ENCODE peak calls at places on chromosomes 6 and 20, in nine cellular contexts. One of them, this sample, is unnamed.

GRCh38 chr6:38997128-38997761 is 51.3 kb upstream of the GLP1R start:
- DNase-seq in brain microvascular endothelial cell: peak; percentile 25
- DNase-seq in pons: no peak
- DNase-seq in tibial artery: no peak
- DNase-seq in Ammon's horn: no peak
- DNase-seq in lower leg skin: no peak
- DNase-seq in activated CD4-positive, alpha-beta T cell treated with anti-CD3 and anti-CD28 coated beads, Interleukin-2, amount 50 U/mL, for 4 hours: peak; percentile 31
- DNase-seq in fibroblast of villous mesenchyme: peak; percentile 22
- DNase-seq in cardiac muscle cell: peak; percentile 45
- DNase-seq in this sample: peak; percentile 54

GRCh38 chr6:48610846-48611245 is 499.8 kb upstream of the PTCHD4 start:
- DNase-seq in brain microvascular endothelial cell: no peak
- DNase-seq in pons: no peak
- DNase-seq in tibial artery: no peak
- DNase-seq in Ammon's horn: no peak
- DNase-seq in lower leg skin: no peak
- DNase-seq in activated CD4-positive, alpha-beta T cell treated with anti-CD3 and anti-CD28 coated beads, Interleukin-2, amount 50 U/mL, for 4 hours: no peak
- DNase-seq in fibroblast of villous mesenchyme: no peak
- DNase-seq in cardiac muscle cell: peak; percentile 20
- DNase-seq in this sample: peak; percentile 26

GRCh38 chr6:77463881-77464867 is 883 bp upstream of the HTR1B start:
- DNase-seq in brain microvascular endothelial cell: no peak
- DNase-seq in pons: no peak
- DNase-seq in tibial artery: no peak
- DNase-seq in Ammon's horn: no peak
- DNase-seq in lower leg skin: peak; percentile 79
- DNase-seq in activated CD4-positive, alpha-beta T cell treated with anti-CD3 and anti-CD28 coated beads, Interleukin-2, amount 50 U/mL, for 4 hours: no peak
- DNase-seq in fibroblast of villous mesenchyme: peak; percentile 48
- DNase-seq in cardiac muscle cell: no peak
- DNase-seq in this sample: peak; percentile 34

GRCh38 chr6:134936927-134937326 is 13.0 kb downstream of the ALDH8A1 start:
- DNase-seq in brain microvascular endothelial cell: no peak
- DNase-seq in pons: no peak
- DNase-seq in tibial artery: no peak
- DNase-seq in Ammon's horn: no peak
- DNase-seq in lower leg skin: peak; percentile 43
- DNase-seq in activated CD4-positive, alpha-beta T cell treated with anti-CD3 and anti-CD28 coated beads, Interleukin-2, amount 50 U/mL, for 4 hours: no peak
- DNase-seq in fibroblast of villous mesenchyme: peak; percentile 36
- DNase-seq in cardiac muscle cell: peak; percentile 57
- DNase-seq in this sample: no peak

GRCh38 chr6:125393449-125393858 is 91.7 kb upstream of the HDDC2 start:
- DNase-seq in brain microvascular endothelial cell: no peak
- DNase-seq in pons: no peak
- DNase-seq in tibial artery: no peak
- DNase-seq in Ammon's horn: no peak
- DNase-seq in lower leg skin: no peak
- DNase-seq in activated CD4-positive, alpha-beta T cell treated with anti-CD3 and anti-CD28 coated beads, Interleukin-2, amount 50 U/mL, for 4 hours: no peak
- DNase-seq in fibroblast of villous mesenchyme: no peak
- DNase-seq in cardiac muscle cell: no peak
- DNase-seq in this sample: peak; percentile 86

GRCh38 chr20:20518263-20518662 is 150.4 kb downstream of the INSM1 start:
- DNase-seq in brain microvascular endothelial cell: no peak
- DNase-seq in pons: no peak
- DNase-seq in tibial artery: no peak
- DNase-seq in Ammon's horn: no peak
- DNase-seq in lower leg skin: no peak
- DNase-seq in activated CD4-positive, alpha-beta T cell treated with anti-CD3 and anti-CD28 coated beads, Interleukin-2, amount 50 U/mL, for 4 hours: no peak
- DNase-seq in fibroblast of villous mesenchyme: no peak
- DNase-seq in cardiac muscle cell: no peak
- DNase-seq in this sample: no peak

GRCh38 chr6:7979831-7980230 is 69.2 kb upstream of the TXNDC5 start:
- DNase-seq in brain microvascular endothelial cell: no peak
- DNase-seq in pons: no peak
- DNase-seq in tibial artery: no peak
- DNase-seq in Ammon's horn: no peak
- DNase-seq in lower leg skin: no peak
- DNase-seq in activated CD4-positive, alpha-beta T cell treated with anti-CD3 and anti-CD28 coated beads, Interleukin-2, amount 50 U/mL, for 4 hours: no peak
- DNase-seq in fibroblast of villous mesenchyme: peak; percentile 53
- DNase-seq in cardiac muscle cell: no peak
- DNase-seq in this sample: no peak

GRCh38 chr20:719816-720215 is 44.2 kb upstream of the SCRT2 start:
- DNase-seq in brain microvascular endothelial cell: no peak
- DNase-seq in pons: no peak
- DNase-seq in tibial artery: no peak
- DNase-seq in Ammon's horn: no peak
- DNase-seq in lower leg skin: no peak
- DNase-seq in activated CD4-positive, alpha-beta T cell treated with anti-CD3 and anti-CD28 coated beads, Interleukin-2, amount 50 U/mL, for 4 hours: no peak
- DNase-seq in fibroblast of villous mesenchyme: no peak
- DNase-seq in cardiac muscle cell: peak; percentile 13
- DNase-seq in this sample: no peak

GRCh38 chr6:116220172-116220571 is 33.7 kb downstream of the TSPYL4 start:
- DNase-seq in brain microvascular endothelial cell: no peak
- DNase-seq in pons: peak; percentile 86
- DNase-seq in tibial artery: no peak
- DNase-seq in Ammon's horn: peak; percentile 85
- DNase-seq in lower leg skin: no peak
- DNase-seq in activated CD4-positive, alpha-beta T cell treated with anti-CD3 and anti-CD28 coated beads, Interleukin-2, amount 50 U/mL, for 4 hours: no peak
- DNase-seq in fibroblast of villous mesenchyme: peak; percentile 22
- DNase-seq in cardiac muscle cell: peak; percentile 18
- DNase-seq in this sample: peak; percentile 47

GRCh38 chr6:27545271-27546046 is 72.6 kb upstream of the ZNF184 start:
- DNase-seq in brain microvascular endothelial cell: peak; percentile 91
- DNase-seq in pons: no peak
- DNase-seq in tibial artery: no peak
- DNase-seq in Ammon's horn: no peak
- DNase-seq in lower leg skin: no peak
- DNase-seq in activated CD4-positive, alpha-beta T cell treated with anti-CD3 and anti-CD28 coated beads, Interleukin-2, amount 50 U/mL, for 4 hours: no peak
- DNase-seq in fibroblast of villous mesenchyme: peak; percentile 41
- DNase-seq in cardiac muscle cell: peak; percentile 66
- DNase-seq in this sample: peak; percentile 92

GRCh38 chr6:99434702-99435530 is 9.8 kb upstream of the PNISR start:
- DNase-seq in brain microvascular endothelial cell: no peak
- DNase-seq in pons: no peak
- DNase-seq in tibial artery: no peak
- DNase-seq in Ammon's horn: peak; percentile 15
- DNase-seq in lower leg skin: no peak
- DNase-seq in activated CD4-positive, alpha-beta T cell treated with anti-CD3 and anti-CD28 coated beads, Interleukin-2, amount 50 U/mL, for 4 hours: no peak
- DNase-seq in fibroblast of villous mesenchyme: peak; percentile 46
- DNase-seq in cardiac muscle cell: peak; percentile 51
- DNase-seq in this sample: peak; percentile 55

GRCh38 chr6:106870824-106871300 is 103.7 kb downstream of the CD24 start:
- DNase-seq in brain microvascular endothelial cell: no peak
- DNase-seq in pons: no peak
- DNase-seq in tibial artery: no peak
- DNase-seq in Ammon's horn: no peak
- DNase-seq in lower leg skin: no peak
- DNase-seq in activated CD4-positive, alpha-beta T cell treated with anti-CD3 and anti-CD28 coated beads, Interleukin-2, amount 50 U/mL, for 4 hours: no peak
- DNase-seq in fibroblast of villous mesenchyme: no peak
- DNase-seq in cardiac muscle cell: no peak
- DNase-seq in this sample: no peak

GRCh38 chr20:43914697-43915208 is at the start of gene TOX2:
- DNase-seq in brain microvascular endothelial cell: no peak
- DNase-seq in pons: no peak
- DNase-seq in tibial artery: no peak
- DNase-seq in Ammon's horn: no peak
- DNase-seq in lower leg skin: peak; percentile 80
- DNase-seq in activated CD4-positive, alpha-beta T cell treated with anti-CD3 and anti-CD28 coated beads, Interleukin-2, amount 50 U/mL, for 4 hours: peak; percentile 33
- DNase-seq in fibroblast of villous mesenchyme: peak; percentile 54
- DNase-seq in cardiac muscle cell: peak; percentile 69
- DNase-seq in this sample: no peak

GRCh38 chr6:114449659-114450058 is 106.8 kb upstream of the HS3ST5 start:
- DNase-seq in brain microvascular endothelial cell: no peak
- DNase-seq in pons: no peak
- DNase-seq in tibial artery: no peak
- DNase-seq in Ammon's horn: no peak
- DNase-seq in lower leg skin: no peak
- DNase-seq in activated CD4-positive, alpha-beta T cell treated with anti-CD3 and anti-CD28 coated beads, Interleukin-2, amount 50 U/mL, for 4 hours: no peak
- DNase-seq in fibroblast of villous mesenchyme: no peak
- DNase-seq in cardiac muscle cell: no peak
- DNase-seq in this sample: no peak

GRCh38 chr6:112234596-112234995 is 19.8 kb downstream of the LAMA4 start:
- DNase-seq in brain microvascular endothelial cell: no peak
- DNase-seq in pons: no peak
- DNase-seq in tibial artery: no peak
- DNase-seq in Ammon's horn: no peak
- DNase-seq in lower leg skin: no peak
- DNase-seq in activated CD4-positive, alpha-beta T cell treated with anti-CD3 and anti-CD28 coated beads, Interleukin-2, amount 50 U/mL, for 4 hours: no peak
- DNase-seq in fibroblast of villous mesenchyme: peak; percentile 60
- DNase-seq in cardiac muscle cell: peak; percentile 72
- DNase-seq in this sample: no peak

GRCh38 chr6:165820407-165820806 is 157.4 kb upstream of the PDE10A start:
- DNase-seq in brain microvascular endothelial cell: no peak
- DNase-seq in pons: no peak
- DNase-seq in tibial artery: no peak
- DNase-seq in Ammon's horn: no peak
- DNase-seq in lower leg skin: no peak
- DNase-seq in activated CD4-positive, alpha-beta T cell treated with anti-CD3 and anti-CD28 coated beads, Interleukin-2, amount 50 U/mL, for 4 hours: no peak
- DNase-seq in fibroblast of villous mesenchyme: no peak
- DNase-seq in cardiac muscle cell: no peak
- DNase-seq in this sample: no peak

GRCh38 chr6:36350082-36350481 is 13.4 kb upstream of the BNIP5 start:
- DNase-seq in brain microvascular endothelial cell: peak; percentile 59
- DNase-seq in pons: no peak
- DNase-seq in tibial artery: no peak
- DNase-seq in Ammon's horn: no peak
- DNase-seq in lower leg skin: no peak
- DNase-seq in activated CD4-positive, alpha-beta T cell treated with anti-CD3 and anti-CD28 coated beads, Interleukin-2, amount 50 U/mL, for 4 hours: no peak
- DNase-seq in fibroblast of villous mesenchyme: no peak
- DNase-seq in cardiac muscle cell: peak; percentile 30
- DNase-seq in this sample: no peak

GRCh38 chr6:38776515-38776914 is 61.4 kb downstream of the DNAH8 start:
- DNase-seq in brain microvascular endothelial cell: peak; percentile 81
- DNase-seq in pons: no peak
- DNase-seq in tibial artery: no peak
- DNase-seq in Ammon's horn: no peak
- DNase-seq in lower leg skin: no peak
- DNase-seq in activated CD4-positive, alpha-beta T cell treated with anti-CD3 and anti-CD28 coated beads, Interleukin-2, amount 50 U/mL, for 4 hours: no peak
- DNase-seq in fibroblast of villous mesenchyme: peak; percentile 18
- DNase-seq in cardiac muscle cell: no peak
- DNase-seq in this sample: peak; percentile 18

GRCh38 chr20:19882446-19882845 is 124.4 kb downstream of the RIN2 start:
- DNase-seq in brain microvascular endothelial cell: no peak
- DNase-seq in pons: no peak
- DNase-seq in tibial artery: no peak
- DNase-seq in Ammon's horn: no peak
- DNase-seq in lower leg skin: no peak
- DNase-seq in activated CD4-positive, alpha-beta T cell treated with anti-CD3 and anti-CD28 coated beads, Interleukin-2, amount 50 U/mL, for 4 hours: no peak
- DNase-seq in fibroblast of villous mesenchyme: no peak
- DNase-seq in cardiac muscle cell: no peak
- DNase-seq in this sample: no peak

GRCh38 chr6:71419954-71420692 is 131.5 kb downstream of the OGFRL1 start:
- DNase-seq in brain microvascular endothelial cell: no peak
- DNase-seq in pons: no peak
- DNase-seq in tibial artery: peak; percentile 37
- DNase-seq in Ammon's horn: peak; percentile 40
- DNase-seq in lower leg skin: peak; percentile 90
- DNase-seq in activated CD4-positive, alpha-beta T cell treated with anti-CD3 and anti-CD28 coated beads, Interleukin-2, amount 50 U/mL, for 4 hours: no peak
- DNase-seq in fibroblast of villous mesenchyme: peak; percentile 54
- DNase-seq in cardiac muscle cell: peak; percentile 52
- DNase-seq in this sample: no peak

GRCh38 chr6:45472383-45472782 is 94.6 kb upstream of the SUPT3H start:
- DNase-seq in brain microvascular endothelial cell: peak; percentile 64
- DNase-seq in pons: peak; percentile 69
- DNase-seq in tibial artery: no peak
- DNase-seq in Ammon's horn: peak; percentile 33
- DNase-seq in lower leg skin: no peak
- DNase-seq in activated CD4-positive, alpha-beta T cell treated with anti-CD3 and anti-CD28 coated beads, Interleukin-2, amount 50 U/mL, for 4 hours: no peak
- DNase-seq in fibroblast of villous mesenchyme: peak; percentile 73
- DNase-seq in cardiac muscle cell: peak; percentile 81
- DNase-seq in this sample: no peak

GRCh38 chr6:154536255-154536654 is 25.8 kb upstream of the CNKSR3 start:
- DNase-seq in brain microvascular endothelial cell: no peak
- DNase-seq in pons: no peak
- DNase-seq in tibial artery: no peak
- DNase-seq in Ammon's horn: no peak
- DNase-seq in lower leg skin: no peak
- DNase-seq in activated CD4-positive, alpha-beta T cell treated with anti-CD3 and anti-CD28 coated beads, Interleukin-2, amount 50 U/mL, for 4 hours: no peak
- DNase-seq in fibroblast of villous mesenchyme: no peak
- DNase-seq in cardiac muscle cell: no peak
- DNase-seq in this sample: no peak

GRCh38 chr6:166691199-166691598 is 64.1 kb upstream of the RPS6KA2 start:
- DNase-seq in brain microvascular endothelial cell: peak; percentile 14
- DNase-seq in pons: no peak
- DNase-seq in tibial artery: no peak
- DNase-seq in Ammon's horn: no peak
- DNase-seq in lower leg skin: no peak
- DNase-seq in activated CD4-positive, alpha-beta T cell treated with anti-CD3 and anti-CD28 coated beads, Interleukin-2, amount 50 U/mL, for 4 hours: no peak
- DNase-seq in fibroblast of villous mesenchyme: peak; percentile 16
- DNase-seq in cardiac muscle cell: peak; percentile 52
- DNase-seq in this sample: no peak

GRCh38 chr6:13049666-13050254 is 278.6 kb downstream of the TBC1D7 start:
- DNase-seq in brain microvascular endothelial cell: no peak
- DNase-seq in pons: no peak
- DNase-seq in tibial artery: no peak
- DNase-seq in Ammon's horn: no peak
- DNase-seq in lower leg skin: no peak
- DNase-seq in activated CD4-positive, alpha-beta T cell treated with anti-CD3 and anti-CD28 coated beads, Interleukin-2, amount 50 U/mL, for 4 hours: no peak
- DNase-seq in fibroblast of villous mesenchyme: no peak
- DNase-seq in cardiac muscle cell: no peak
- DNase-seq in this sample: peak; percentile 35

GRCh38 chr20:52896348-52896747 is 75.8 kb upstream of the TSHZ2 start:
- DNase-seq in brain microvascular endothelial cell: no peak
- DNase-seq in pons: no peak
- DNase-seq in tibial artery: no peak
- DNase-seq in Ammon's horn: no peak
- DNase-seq in lower leg skin: no peak
- DNase-seq in activated CD4-positive, alpha-beta T cell treated with anti-CD3 and anti-CD28 coated beads, Interleukin-2, amount 50 U/mL, for 4 hours: no peak
- DNase-seq in fibroblast of villous mesenchyme: peak; percentile 13
- DNase-seq in cardiac muscle cell: peak; percentile 1
- DNase-seq in this sample: no peak

GRCh38 chr20:60132827-60133549 is 174.8 kb downstream of the CDH26 start:
- DNase-seq in brain microvascular endothelial cell: no peak
- DNase-seq in pons: no peak
- DNase-seq in tibial artery: no peak
- DNase-seq in Ammon's horn: no peak
- DNase-seq in lower leg skin: no peak
- DNase-seq in activated CD4-positive, alpha-beta T cell treated with anti-CD3 and anti-CD28 coated beads, Interleukin-2, amount 50 U/mL, for 4 hours: no peak
- DNase-seq in fibroblast of villous mesenchyme: no peak
- DNase-seq in cardiac muscle cell: no peak
- DNase-seq in this sample: no peak

GRCh38 chr6:166751051-166751595 is 124.1 kb upstream of the RPS6KA2 start:
- DNase-seq in brain microvascular endothelial cell: peak; percentile 6
- DNase-seq in pons: no peak
- DNase-seq in tibial artery: no peak
- DNase-seq in Ammon's horn: no peak
- DNase-seq in lower leg skin: no peak
- DNase-seq in activated CD4-positive, alpha-beta T cell treated with anti-CD3 and anti-CD28 coated beads, Interleukin-2, amount 50 U/mL, for 4 hours: no peak
- DNase-seq in fibroblast of villous mesenchyme: no peak
- DNase-seq in cardiac muscle cell: no peak
- DNase-seq in this sample: peak; percentile 47

GRCh38 chr6:42402184-42402583 is 49.5 kb downstream of the TRERF1 start:
- DNase-seq in brain microvascular endothelial cell: no peak
- DNase-seq in pons: no peak
- DNase-seq in tibial artery: no peak
- DNase-seq in Ammon's horn: no peak
- DNase-seq in lower leg skin: peak; percentile 76
- DNase-seq in activated CD4-positive, alpha-beta T cell treated with anti-CD3 and anti-CD28 coated beads, Interleukin-2, amount 50 U/mL, for 4 hours: peak; percentile 47
- DNase-seq in fibroblast of villous mesenchyme: peak; percentile 56
- DNase-seq in cardiac muscle cell: peak; percentile 32
- DNase-seq in this sample: no peak

GRCh38 chr20:49207071-49207470 is 12.1 kb upstream of the DDX27 start:
- DNase-seq in brain microvascular endothelial cell: no peak
- DNase-seq in pons: no peak
- DNase-seq in tibial artery: no peak
- DNase-seq in Ammon's horn: no peak
- DNase-seq in lower leg skin: no peak
- DNase-seq in activated CD4-positive, alpha-beta T cell treated with anti-CD3 and anti-CD28 coated beads, Interleukin-2, amount 50 U/mL, for 4 hours: no peak
- DNase-seq in fibroblast of villous mesenchyme: no peak
- DNase-seq in cardiac muscle cell: no peak
- DNase-seq in this sample: peak; percentile 81

GRCh38 chr20:33681288-33681687 is 4.9 kb downstream of the E2F1 start:
- DNase-seq in brain microvascular endothelial cell: no peak
- DNase-seq in pons: no peak
- DNase-seq in tibial artery: no peak
- DNase-seq in Ammon's horn: no peak
- DNase-seq in lower leg skin: no peak
- DNase-seq in activated CD4-positive, alpha-beta T cell treated with anti-CD3 and anti-CD28 coated beads, Interleukin-2, amount 50 U/mL, for 4 hours: no peak
- DNase-seq in fibroblast of villous mesenchyme: no peak
- DNase-seq in cardiac muscle cell: no peak
- DNase-seq in this sample: no peak

GRCh38 chr20:13262701-13263335 is 41.7 kb downstream of the ISM1 start:
- DNase-seq in brain microvascular endothelial cell: no peak
- DNase-seq in pons: no peak
- DNase-seq in tibial artery: no peak
- DNase-seq in Ammon's horn: no peak
- DNase-seq in lower leg skin: peak; percentile 63
- DNase-seq in activated CD4-positive, alpha-beta T cell treated with anti-CD3 and anti-CD28 coated beads, Interleukin-2, amount 50 U/mL, for 4 hours: no peak
- DNase-seq in fibroblast of villous mesenchyme: peak; percentile 12
- DNase-seq in cardiac muscle cell: no peak
- DNase-seq in this sample: no peak